ENCODE peak calls at places on chromosomes 13 and 19, in seven cellular contexts. H, Y, U, O, G, N and K are unnamed samples. For H3K27me3, the result is how much of the 10 kb centered on the place peaks cover.

GRCh38 chr13:106382569-106382968 is 152.9 kb downstream of the EFNB2 start:
- DNase-seq in U (no peak), Y (no peak), H (no peak), N (no peak), O (no peak), G (no peak), K (no peak)

GRCh38 chr19:29275266-29275665 is 62.3 kb upstream of the UQCRFS1 start:
- DNase-seq in G (no peak), Y (no peak), H (no peak), N (no peak), U (no peak), O (no peak), K (no peak)

GRCh38 chr19:37990362-37990761 is 83.4 kb downstream of the SIPA1L3 start:
- DNase-seq in U (peak), N (no peak), Y (no peak), O (no peak), G (no peak), H (peak), K (no peak)

GRCh38 chr19:45468159-45468651 is 409 bp downstream of the FOSB start:
- DNase-seq in N (no peak), U (no peak), G (peak), Y (peak), O (no peak), H (peak), K (no peak)

GRCh38 chr13:96025283-96025682 is 27.9 kb downstream of the UGGT2 start:
- DNase-seq in U (no peak), N (no peak), G (no peak), Y (no peak), O (no peak), H (no peak), K (no peak)

GRCh38 chr19:29561601-29562000 is 35.8 kb downstream of the VSTM2B start:
- DNase-seq in Y (no peak), U (no peak), G (no peak), N (no peak), H (no peak), O (no peak), K (no peak)

GRCh38 chr13:21208755-21209154 is 32.3 kb downstream of the MRPL57 start:
- DNase-seq in N (no peak), U (no peak), H (no peak), G (no peak), O (no peak), Y (no peak), K (no peak)

GRCh38 chr13:71979616-71980015 is 112.6 kb upstream of the DACH1 start:
- DNase-seq in N (no peak), O (no peak), Y (no peak), U (peak), G (no peak), H (no peak), K (no peak)

GRCh38 chr13:98910501-98910951 is 67.3 kb downstream of the DOCK9 start:
- DNase-seq in N (peak), U (no peak), Y (no peak), O (peak), G (no peak), H (no peak), K (peak)

GRCh38 chr19:6455924-6456323 is 3.7 kb downstream of the SLC25A23 start:
- DNase-seq in Y (no peak), U (no peak), H (no peak), N (no peak), G (no peak), O (no peak), K (no peak)

GRCh38 chr13:32938907-32939306 is 77.3 kb upstream of the KL start:
- DNase-seq in Y (no peak), G (no peak), N (no peak), O (no peak), U (no peak), H (no peak), K (no peak)

GRCh38 chr13:107202371-107203023 is 634.6 kb upstream of the ARGLU1 start:
- DNase-seq in Y (peak), H (no peak), N (peak), G (no peak), U (no peak), O (peak), K (no peak)

GRCh38 chr19:35512831-35513230 is 618 bp downstream of the DMKN start:
- DNase-seq in G (no peak), H (no peak), U (no peak), Y (no peak), O (no peak), N (no peak), K (no peak)

GRCh38 chr13:65410791-65411190 is 1819.3 kb downstream of the PCDH9 start:
- DNase-seq in U (no peak), G (no peak), Y (no peak), H (no peak), O (no peak), N (no peak), K (no peak)

GRCh38 chr19:41425174-41426115 is 1.7 kb downstream of the B3GNT8 start:
- DNase-seq in G (peak), O (no peak), H (no peak), N (no peak), Y (no peak), U (no peak), K (no peak)

GRCh38 chr13:74040200-74040599 is 94.0 kb downstream of the KLF12 start:
- DNase-seq in Y (peak), H (no peak), O (no peak), G (peak), N (peak), U (peak), K (peak)

GRCh38 chr13:66200555-66200954 is 1029.6 kb downstream of the PCDH9 start:
- DNase-seq in G (no peak), O (no peak), U (no peak), Y (no peak), H (no peak), N (no peak), K (no peak)

GRCh38 chr19:40599331-40600085 is 1.7 kb upstream of the LTBP4 start:
- DNase-seq in Y (no peak), O (peak), N (no peak), H (no peak), U (peak), G (no peak), K (no peak)

GRCh38 chr13:61410669-61411297 is 4.9 kb downstream of the PCDH20 start:
- DNase-seq in G (no peak), N (no peak), H (no peak), U (peak), O (no peak), Y (no peak), K (no peak)

GRCh38 chr13:45932611-45933182 is 81.1 kb upstream of the SIAH3 start:
- DNase-seq in U (no peak), Y (no peak), O (no peak), G (no peak), N (no peak), H (no peak), K (no peak)

GRCh38 chr19:44303976-44304568 is 753 bp downstream of the ZNF235 start:
- DNase-seq in O (no peak), Y (no peak), G (peak), H (no peak), U (peak), N (no peak), K (no peak)

GRCh38 chr19:44306283-44306682 is 1.5 kb upstream of the ZNF235 start:
- DNase-seq in Y (no peak), G (no peak), O (no peak), U (no peak), H (no peak), N (no peak), K (no peak)

GRCh38 chr19:44305457-44305856 is 632 bp upstream of the ZNF235 start:
- DNase-seq in H (no peak), G (no peak), O (no peak), N (no peak), Y (no peak), U (no peak), K (no peak)

GRCh38 chr19:44304659-44305193 is at the start of gene ZNF235:
- DNase-seq in O (peak), U (peak), H (peak), G (peak), N (peak), Y (peak), K (peak)

DNA sequence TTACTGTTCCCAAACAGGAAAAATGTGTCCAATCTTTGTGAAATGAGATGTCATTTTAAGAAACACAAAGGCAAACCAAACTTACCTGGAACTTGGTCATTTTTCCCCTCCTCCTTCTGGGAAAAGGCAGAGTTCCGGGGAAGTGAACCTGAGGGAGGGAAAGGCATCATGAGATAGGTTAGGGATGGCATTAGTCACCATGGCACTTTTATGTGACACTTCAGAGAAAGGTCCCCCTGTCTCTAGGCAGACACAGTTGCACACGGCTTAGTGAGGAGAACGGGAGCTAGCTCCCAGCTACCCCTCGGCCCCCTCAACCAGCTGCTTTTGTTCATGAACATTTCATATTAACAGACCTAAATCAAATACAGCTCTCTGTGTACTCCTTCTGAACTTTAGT is 1.5 kb downstream of the ZNF235 start:
- DNase-seq in O (no peak), N (no peak), U (no peak), G (no peak), Y (no peak), H (no peak), K (no peak)
- H3K27ac ChIP-seq in O (no peak), N (no peak), U (no peak), G (no peak), Y (no peak), H (no peak), K (no peak)

GRCh38 chr19:1516395-1516753 is 3.6 kb upstream of the ADAMTSL5 start:
- DNase-seq in H (no peak), G (no peak), Y (no peak), O (no peak), N (no peak), U (peak), K (no peak)

GRCh38 chr19:1513492-1514294 is 874 bp upstream of the ADAMTSL5 start:
- DNase-seq in N (peak), H (no peak), U (peak), G (peak), Y (peak), O (peak), K (peak)

GRCh38 chr19:1512671-1513491 is at the start of gene ADAMTSL5:
- DNase-seq in G (peak), N (peak), O (peak), U (peak), Y (peak), H (no peak), K (peak)

GRCh38 chr19:1514986-1515721 is 2.3 kb upstream of the ADAMTSL5 start:
- DNase-seq in G (no peak), U (no peak), Y (no peak), O (no peak), H (no peak), N (no peak), K (no peak)

DNA sequence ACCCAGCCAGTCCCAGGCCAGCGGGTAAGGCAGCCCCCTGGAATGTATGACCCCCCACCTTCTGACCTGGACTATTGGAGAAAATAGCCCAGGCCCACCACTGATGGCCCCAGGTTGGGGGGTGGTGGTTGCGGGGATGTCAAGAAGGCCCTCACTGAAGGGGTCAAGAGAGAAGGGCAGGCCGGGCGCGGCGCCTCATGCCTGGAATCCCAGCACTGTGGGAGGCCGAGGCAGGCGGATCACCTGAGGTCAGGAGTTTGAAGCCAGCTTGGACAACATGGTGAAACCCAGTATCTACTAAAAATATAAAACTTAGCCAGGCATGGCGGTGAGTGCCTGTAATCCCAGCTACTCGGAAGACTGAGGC is 1.5 kb upstream of the ADAMTSL5 start:
- DNase-seq in N (no peak), U (no peak), O (no peak), Y (no peak), G (no peak), H (no peak), K (no peak)
- H3K4me3 ChIP-seq in N (no peak), U (no peak), O (no peak), Y (no peak), G (no peak), H (no peak), K (no peak)

GRCh38 chr19:39085392-39085791 is 1.2 kb downstream of the ACP7 start:
- DNase-seq in U (no peak), N (no peak), G (no peak), Y (no peak), H (no peak), O (no peak), K (no peak)

GRCh38 chr19:39084732-39085080 is 538 bp downstream of the ACP7 start:
- DNase-seq in H (no peak), U (no peak), N (no peak), Y (no peak), O (no peak), G (no peak), K (no peak)

GRCh38 chr19:39087907-39088686 is 3.9 kb downstream of the ACP7 start:
- DNase-seq in U (no peak), O (no peak), G (no peak), Y (no peak), N (no peak), H (no peak), K (no peak)

GRCh38 chr19:39083983-39084731 is at the start of gene ACP7:
- DNase-seq in H (no peak), G (no peak), O (no peak), U (peak), Y (no peak), N (no peak), K (peak)

GRCh38 chr19:39086401-39086800 is 2.2 kb downstream of the ACP7 start:
- DNase-seq in G (no peak), N (no peak), Y (no peak), O (no peak), U (no peak), H (no peak), K (no peak)
- H3K27me3 ChIP-seq in G (half or more), N (under half), Y (half or more), O (under half), U (under half), H (half or more), K (under half)

GRCh38 chr13:97116754-97117153 is 105.4 kb upstream of the MBNL2 start:
- DNase-seq in U (peak), H (no peak), Y (no peak), O (peak), N (peak), G (no peak), K (no peak)
- H3K27ac ChIP-seq in U (no peak), H (peak), Y (peak), O (peak), N (peak), G (peak), K (no peak)

GRCh38 chr19:58129284-58129683 is 21.3 kb downstream of the ZNF329 start:
- DNase-seq in H (no peak), Y (no peak), O (no peak), U (no peak), N (no peak), G (no peak), K (no peak)
- H3K4me3 ChIP-seq in H (no peak), Y (no peak), O (no peak), U (no peak), N (no peak), G (no peak), K (peak)

GRCh38 chr13:68696907-68697306 is 1410.7 kb upstream of the ATXN8OS start:
- DNase-seq in H (no peak), Y (no peak), O (no peak), G (no peak), N (no peak), U (no peak), K (no peak)
- H3K27me3 ChIP-seq in H (under half), Y (under half), O (under half), G (under half), N (under half), U (under half), K (under half)

GRCh38 chr13:20178156-20178555 is 14.6 kb downstream of the GJB2 start:
- DNase-seq in Y (no peak), U (no peak), N (no peak), H (no peak), G (no peak), O (no peak), K (no peak)
- H3K27ac ChIP-seq in Y (no peak), U (no peak), N (no peak), H (no peak), G (no peak), O (peak), K (no peak)

GRCh38 chr13:36148436-36148835 is 17.3 kb upstream of the DCLK1 start:
- DNase-seq in G (no peak), Y (no peak), U (no peak), H (no peak), N (no peak), O (no peak), K (no peak)

GRCh38 chr13:36146513-36147276 is 15.5 kb upstream of the DCLK1 start:
- DNase-seq in H (no peak), Y (no peak), G (no peak), N (no peak), U (no peak), O (no peak), K (no peak)

GRCh38 chr13:36142735-36143134 is 11.6 kb upstream of the DCLK1 start:
- DNase-seq in O (no peak), Y (no peak), U (peak), H (no peak), G (no peak), N (no peak), K (no peak)

GRCh38 chr13:36143768-36144167 is 12.6 kb upstream of the DCLK1 start:
- DNase-seq in Y (no peak), N (no peak), O (no peak), U (no peak), G (no peak), H (no peak), K (no peak)
- H3K4me3 ChIP-seq in Y (no peak), N (no peak), O (no peak), U (no peak), G (no peak), H (no peak), K (no peak)

DNA sequence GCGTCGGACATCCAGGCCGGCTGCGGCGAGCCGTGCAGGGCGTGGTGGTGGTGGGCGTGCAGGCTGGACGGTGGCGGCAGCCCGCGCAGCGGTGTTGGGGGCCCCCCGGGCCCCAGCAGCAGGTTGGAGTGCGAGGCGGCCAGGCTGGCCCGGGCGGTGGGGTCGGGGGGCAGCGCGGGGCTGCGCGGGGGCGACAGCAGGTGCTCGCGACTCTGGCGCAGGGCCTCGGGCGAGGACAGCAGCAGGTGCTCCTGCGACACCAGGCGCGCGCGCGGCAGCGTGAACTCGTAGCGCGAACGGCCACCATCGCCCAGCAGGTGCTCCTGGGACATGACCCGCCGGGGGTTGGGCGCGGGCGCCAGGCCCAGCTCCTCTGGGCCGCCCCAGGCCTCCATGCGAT is 9.8 kb downstream of the SHISA7 start:
- DNase-seq in U (no peak), H (no peak), O (no peak), N (no peak), G (no peak), Y (no peak), K (no peak)
- H3K27me3 ChIP-seq in U (under half), H (half or more), O (under half), N (under half), G (half or more), Y (half or more), K (under half)

GRCh38 chr13:29081036-29081435 is 260.9 kb downstream of the MTUS2 start:
- DNase-seq in U (no peak), N (no peak), G (no peak), O (no peak), Y (no peak), H (no peak), K (no peak)

GRCh38 chr13:29077051-29077813 is 257.1 kb downstream of the MTUS2 start:
- DNase-seq in G (no peak), U (no peak), Y (no peak), N (no peak), H (no peak), O (no peak), K (no peak)

GRCh38 chr13:29081697-29082440 is 261.7 kb downstream of the MTUS2 start:
- DNase-seq in O (no peak), U (no peak), G (no peak), H (no peak), Y (no peak), N (no peak), K (no peak)
- H3K27ac ChIP-seq in O (no peak), U (no peak), G (no peak), H (no peak), Y (no peak), N (no peak), K (no peak)